ENCODE peak calls at places on chromosomes 12 and 14, in four cellular contexts. M is NCI-H524; R is stimulated activated CD4-positive, alpha-beta T cell treated with anti-CD3 and anti-CD28 coated beads, TNF-alpha, amount 100 ng/mL, for 1 hour; O is GM20000. P is an unnamed sample.

GRCh38 chr12:28191018-28191595 is 851 bp downstream of the CCDC91 start:
- DNase-seq in M (no peak), R (no peak), O (no peak), P (no peak)

GRCh38 chr12:58916891-58917570 is 3.3 kb downstream of the LRIG3 start:
- DNase-seq in M (no peak), R (no peak), O (no peak), P (no peak)

GRCh38 chr12:43653917-43654316 is 101.9 kb upstream of the ADAMTS20 start:
- DNase-seq in M (no peak), R (no peak), O (no peak), P (no peak)

GRCh38 chr12:114134922-114135321 is 168.8 kb upstream of the RBM19 start:
- DNase-seq in M (no peak), R (no peak), O (no peak), P (no peak)

GRCh38 chr12:24062642-24063245 is 113.3 kb upstream of the SOX5 start:
- DNase-seq in M (no peak), R (no peak), O (no peak), P (no peak)

GRCh38 chr12:114165921-114166320 is 199.8 kb upstream of the RBM19 start:
- DNase-seq in M (no peak), R (no peak), O (no peak), P (no peak)

GRCh38 chr14:65103150-65103760 is 938 bp upstream of the MAX start:
- DNase-seq in M (peak), R (no peak), O (no peak), P (peak)

GRCh38 chr14:95993768-95994592 is 45.2 kb upstream of the C14orf132 start:
- DNase-seq in M (peak), R (no peak), O (peak), P (peak)

GRCh38 chr12:53596920-53597363 is 29.2 kb downstream of the ATF7 start:
- DNase-seq in M (no peak), R (no peak), O (no peak), P (no peak)

GRCh38 chr14:74855945-74856344 is 20.0 kb downstream of the PROX2 start:
- DNase-seq in M (no peak), R (no peak), O (no peak), P (no peak)

P was measured in NCI-H1694 treated with DMSO at 0.1 percent for 48 hours.